ENCODE peak calls at places on chromosomes 16 and 17, in six cellular contexts. One of them, this sample, is unnamed.

GRCh38 chr17:32155896-32156295 is 13.6 kb downstream of the RHOT1 start:
- DNase-seq in A549: no peak
- DNase-seq in GM12878: no peak
- DNase-seq in HepG2: no peak
- DNase-seq in H1: no peak
- DNase-seq in K562: no peak
- DNase-seq in this sample: no peak

GRCh38 chr17:30908717-30909420 is 2.8 kb upstream of the TEFM start:
- DNase-seq in A549: no peak
- DNase-seq in GM12878: no peak
- DNase-seq in HepG2: no peak
- DNase-seq in H1: no peak
- DNase-seq in K562: no peak
- DNase-seq in this sample: no peak

GRCh38 chr17:74305865-74306654 is 20.0 kb upstream of the KIF19 start:
- DNase-seq in A549: peak; percentile 28
- DNase-seq in GM12878: no peak
- DNase-seq in HepG2: no peak
- DNase-seq in H1: no peak
- DNase-seq in K562: no peak
- DNase-seq in this sample: no peak

GRCh38 chr16:70250748-70251650 is 741 bp downstream of the EXOSC6 start:
- DNase-seq in A549: peak; percentile 61
- DNase-seq in GM12878: no peak
- DNase-seq in HepG2: peak; percentile 53
- DNase-seq in H1: no peak
- DNase-seq in K562: peak; percentile 73
- DNase-seq in this sample: peak; percentile 76

GRCh38 chr17:59791603-59792457 is 84.4 kb downstream of the VMP1 start:
- DNase-seq in A549: peak; percentile 95
- DNase-seq in GM12878: no peak
- DNase-seq in HepG2: peak; percentile 85
- DNase-seq in H1: no peak
- DNase-seq in K562: no peak
- DNase-seq in this sample: no peak

GRCh38 chr17:35117984-35118383 is 1.7 kb downstream of the RAD51D start:
- DNase-seq in A549: peak; percentile 65
- DNase-seq in GM12878: peak; percentile 45
- DNase-seq in HepG2: peak; percentile 19
- DNase-seq in H1: no peak
- DNase-seq in K562: no peak
- DNase-seq in this sample: no peak

GRCh38 chr17:32487460-32488176 is 825 bp downstream of the CDK5R1 start:
- DNase-seq in A549: peak; percentile 31
- DNase-seq in GM12878: no peak
- DNase-seq in HepG2: no peak
- DNase-seq in H1: no peak
- DNase-seq in K562: peak; percentile 41
- DNase-seq in this sample: peak; percentile 76

GRCh38 chr16:10296956-10297340 is 88.9 kb upstream of the ATF7IP2 start:
- DNase-seq in A549: no peak
- DNase-seq in GM12878: peak; percentile 19
- DNase-seq in HepG2: no peak
- DNase-seq in H1: no peak
- DNase-seq in K562: no peak
- DNase-seq in this sample: no peak

GRCh38 chr17:3558603-3559269 is 1.1 kb upstream of the TRPV3 start:
- DNase-seq in A549: no peak
- DNase-seq in GM12878: peak; percentile 87
- DNase-seq in HepG2: no peak
- DNase-seq in H1: no peak
- DNase-seq in K562: no peak
- DNase-seq in this sample: no peak

GRCh38 chr16:80085606-80086005 is 455.2 kb upstream of the DYNLRB2 start:
- DNase-seq in A549: no peak
- DNase-seq in GM12878: no peak
- DNase-seq in HepG2: no peak
- DNase-seq in H1: no peak
- DNase-seq in K562: no peak
- DNase-seq in this sample: no peak

GRCh38 chr17:31888124-31888523 is 13.4 kb downstream of the UTP6 start:
- DNase-seq in A549: no peak
- DNase-seq in GM12878: no peak
- DNase-seq in HepG2: no peak
- DNase-seq in H1: no peak
- DNase-seq in K562: no peak
- DNase-seq in this sample: no peak

GRCh38 chr17:44518032-44518431 is 14.8 kb upstream of the GPATCH8 start:
- DNase-seq in A549: no peak
- DNase-seq in GM12878: no peak
- DNase-seq in HepG2: no peak
- DNase-seq in H1: no peak
- DNase-seq in K562: no peak
- DNase-seq in this sample: no peak

GRCh38 chr17:1197379-1197778 is 17.6 kb upstream of the ABR start:
- DNase-seq in A549: no peak
- DNase-seq in GM12878: no peak
- DNase-seq in HepG2: no peak
- DNase-seq in H1: no peak
- DNase-seq in K562: no peak
- DNase-seq in this sample: no peak

GRCh38 chr16:71348262-71349085 is 10.0 kb upstream of the CALB2 start:
- DNase-seq in A549: no peak
- DNase-seq in GM12878: no peak
- DNase-seq in HepG2: no peak
- DNase-seq in H1: no peak
- DNase-seq in K562: no peak
- DNase-seq in this sample: no peak
- TF ChIP-seq RFX5 in A549: no peak
- TF ChIP-seq RFX5 in GM12878: no peak
- TF ChIP-seq RFX5 in HepG2: no peak
- TF ChIP-seq RFX5 in H1: no peak
- TF ChIP-seq RFX5 in K562: no peak
- TF ChIP-seq RFX5 in this sample: no peak

GRCh38 chr16:11389083-11389482 is 43.8 kb downstream of the RMI2 start:
- DNase-seq in A549: no peak
- DNase-seq in GM12878: no peak
- DNase-seq in HepG2: no peak
- DNase-seq in H1: no peak
- DNase-seq in K562: no peak
- DNase-seq in this sample: peak; percentile 18

GRCh38 chr16:11386054-11386680 is 40.9 kb downstream of the RMI2 start:
- DNase-seq in A549: no peak
- DNase-seq in GM12878: no peak
- DNase-seq in HepG2: no peak
- DNase-seq in H1: no peak
- DNase-seq in K562: no peak
- DNase-seq in this sample: no peak

GRCh38 chr16:11384956-11385586 is 39.8 kb downstream of the RMI2 start:
- DNase-seq in A549: no peak
- DNase-seq in GM12878: no peak
- DNase-seq in HepG2: no peak
- DNase-seq in H1: no peak
- DNase-seq in K562: no peak
- DNase-seq in this sample: no peak

GRCh38 chr16:11384184-11384955 is 39.1 kb downstream of the RMI2 start:
- DNase-seq in A549: no peak
- DNase-seq in GM12878: no peak
- DNase-seq in HepG2: no peak
- DNase-seq in H1: no peak
- DNase-seq in K562: no peak
- DNase-seq in this sample: no peak

GRCh38 chr16:11386791-11387546 is 41.7 kb downstream of the RMI2 start:
- DNase-seq in A549: peak; percentile 30
- DNase-seq in GM12878: no peak
- DNase-seq in HepG2: peak; percentile 74
- DNase-seq in H1: peak; percentile 41
- DNase-seq in K562: peak; percentile 68
- DNase-seq in this sample: no peak
- TF ChIP-seq MAX in A549: no peak
- TF ChIP-seq MAX in GM12878: no peak
- TF ChIP-seq MAX in HepG2: peak; percentile 55
- TF ChIP-seq MAX in H1: peak; percentile 59
- TF ChIP-seq MAX in K562: no peak
- TF ChIP-seq MAX in this sample: no peak

GRCh38 chr16:21614896-21615295 is 15.5 kb downstream of the METTL9 start:
- DNase-seq in A549: no peak
- DNase-seq in GM12878: no peak
- DNase-seq in HepG2: no peak
- DNase-seq in H1: no peak
- DNase-seq in K562: no peak
- DNase-seq in this sample: no peak
- TF ChIP-seq RFX5 in A549: no peak
- TF ChIP-seq RFX5 in GM12878: no peak
- TF ChIP-seq RFX5 in HepG2: no peak
- TF ChIP-seq RFX5 in H1: no peak
- TF ChIP-seq RFX5 in K562: no peak
- TF ChIP-seq RFX5 in this sample: no peak

GRCh38 chr17:17497065-17497844 is 1.1 kb upstream of the RASD1 start:
- DNase-seq in A549: no peak
- DNase-seq in GM12878: no peak
- DNase-seq in HepG2: no peak
- DNase-seq in H1: no peak
- DNase-seq in K562: no peak
- DNase-seq in this sample: no peak

GRCh38 chr17:17497845-17498520 is 1.8 kb upstream of the RASD1 start:
- DNase-seq in A549: no peak
- DNase-seq in GM12878: no peak
- DNase-seq in HepG2: no peak
- DNase-seq in H1: no peak
- DNase-seq in K562: no peak
- DNase-seq in this sample: no peak

GRCh38 chr17:17494499-17495447 is 1.4 kb downstream of the RASD1 start:
- DNase-seq in A549: no peak
- DNase-seq in GM12878: no peak
- DNase-seq in HepG2: no peak
- DNase-seq in H1: no peak
- DNase-seq in K562: no peak
- DNase-seq in this sample: no peak

GRCh38 chr17:17495448-17496188 is 577 bp downstream of the RASD1 start:
- DNase-seq in A549: no peak
- DNase-seq in GM12878: no peak
- DNase-seq in HepG2: no peak
- DNase-seq in H1: no peak
- DNase-seq in K562: no peak
- DNase-seq in this sample: no peak

GRCh38 chr17:17496189-17497064 is at the start of gene RASD1:
- DNase-seq in A549: peak; percentile 85
- DNase-seq in GM12878: no peak
- DNase-seq in HepG2: peak; percentile 59
- DNase-seq in H1: no peak
- DNase-seq in K562: peak; percentile 79
- DNase-seq in this sample: peak; percentile 98
- TF ChIP-seq MAX in A549: peak; percentile 26
- TF ChIP-seq MAX in GM12878: no peak
- TF ChIP-seq MAX in HepG2: peak; percentile 37
- TF ChIP-seq MAX in H1: peak; percentile 59
- TF ChIP-seq MAX in K562: no peak
- TF ChIP-seq MAX in this sample: peak; percentile 14

GRCh38 chr16:88505405-88506082 is 52.5 kb downstream of the ZFPM1 start:
- DNase-seq in A549: peak; percentile 75
- DNase-seq in GM12878: no peak
- DNase-seq in HepG2: peak; percentile 79
- DNase-seq in H1: no peak
- DNase-seq in K562: no peak
- DNase-seq in this sample: peak; percentile 90
- TF ChIP-seq RFX5 in A549: no peak
- TF ChIP-seq RFX5 in GM12878: no peak
- TF ChIP-seq RFX5 in HepG2: no peak
- TF ChIP-seq RFX5 in H1: no peak
- TF ChIP-seq RFX5 in K562: no peak
- TF ChIP-seq RFX5 in this sample: no peak

GRCh38 chr17:36661047-36661666 is 59.8 kb downstream of the MRM1 start:
- DNase-seq in A549: no peak
- DNase-seq in GM12878: no peak
- DNase-seq in HepG2: no peak
- DNase-seq in H1: no peak
- DNase-seq in K562: no peak
- DNase-seq in this sample: peak; percentile 72
- TF ChIP-seq MAX in A549: no peak
- TF ChIP-seq MAX in GM12878: no peak
- TF ChIP-seq MAX in HepG2: no peak
- TF ChIP-seq MAX in H1: no peak
- TF ChIP-seq MAX in K562: no peak
- TF ChIP-seq MAX in this sample: no peak

GRCh38 chr17:80760501-80760900 is 215.9 kb downstream of the RPTOR start:
- DNase-seq in A549: no peak
- DNase-seq in GM12878: peak; percentile 40
- DNase-seq in HepG2: no peak
- DNase-seq in H1: no peak
- DNase-seq in K562: no peak
- DNase-seq in this sample: no peak
- TF ChIP-seq RFX5 in A549: no peak
- TF ChIP-seq RFX5 in GM12878: no peak
- TF ChIP-seq RFX5 in HepG2: no peak
- TF ChIP-seq RFX5 in H1: no peak
- TF ChIP-seq RFX5 in K562: no peak
- TF ChIP-seq RFX5 in this sample: no peak